ENCODE peak calls at places on chromosomes 11 and 22, in ten cellular contexts. E is thyroid gland, F is BE2C, I is heart left ventricle, P is endothelial cell of umbilical vein, B is breast epithelium, V is stomach, X is GM12878, Z is spleen, S is A549. K is an unnamed sample.

GRCh38 chr22:34973926-34974325 is 92.0 kb upstream of the ISX start:
- DNase-seq in S (no peak), V (no peak), B (no peak), F (no peak), X (no peak), Z (no peak), E (no peak), I (no peak), P (no peak), K (no peak)

GRCh38 chr11:68658097-68658496 is 26.2 kb upstream of the GAL start:
- DNase-seq in Z (no peak), P (no peak), F (no peak), V (no peak), S (no peak), B (peak; percentile 17), X (no peak), E (no peak), I (no peak), K (no peak)

GRCh38 chr11:60810583-60810982 is 25.4 kb downstream of the MS4A10 start:
- DNase-seq in Z (no peak), E (no peak), B (no peak), F (no peak), V (no peak), I (no peak), X (no peak), S (no peak), P (peak; percentile 82), K (no peak)

GRCh38 chr11:66068923-66069714 is 953 bp upstream of the PACS1 start:
- DNase-seq in Z (peak; percentile 85), B (no peak), P (peak; percentile 63), F (peak; percentile 77), I (no peak), X (no peak), V (peak; percentile 58), E (peak; percentile 87), S (peak; percentile 81), K (no peak)

GRCh38 chr22:43090130-43090789 is 1.1 kb upstream of the TTLL1 start:
- DNase-seq in I (no peak), V (peak; percentile 49), E (peak; percentile 46), X (peak; percentile 46), Z (no peak), P (peak; percentile 80), S (peak; percentile 93), F (peak; percentile 66), B (no peak), K (peak; percentile 48)

GRCh38 chr11:17631702-17632365 is 84.8 kb downstream of the OTOG start:
- DNase-seq in X (no peak), B (no peak), I (peak; percentile 52), F (no peak), E (no peak), P (no peak), V (no peak), S (no peak), Z (no peak), K (no peak)

GRCh38 chr11:65254724-65255123 is 7.0 kb upstream of the POLA2 start:
- DNase-seq in X (no peak), E (no peak), P (no peak), Z (no peak), S (no peak), F (no peak), I (no peak), B (no peak), V (no peak), K (no peak)

GRCh38 chr11:9362393-9362863 is 22.0 kb upstream of the IPO7 start:
- DNase-seq in S (no peak), I (no peak), E (no peak), B (no peak), X (no peak), P (no peak), Z (no peak), F (no peak), V (no peak), K (no peak)

GRCh38 chr22:47151064-47151463 is 388.6 kb downstream of the TBC1D22A start:
- DNase-seq in F (no peak), P (no peak), Z (no peak), I (no peak), B (no peak), S (no peak), V (no peak), X (no peak), E (no peak), K (no peak)

GRCh38 chr22:49102367-49102766 is 725.3 kb downstream of the BRD1 start:
- DNase-seq in F (no peak), B (no peak), P (no peak), S (no peak), V (no peak), E (no peak), Z (peak; percentile 52), X (no peak), I (peak; percentile 35), K (no peak)

GRCh38 chr11:123305601-123306000 is 110.6 kb upstream of the CLMP start:
- DNase-seq in E (no peak), Z (no peak), X (no peak), B (no peak), V (no peak), F (no peak), P (no peak), I (no peak), S (no peak), K (no peak)

GRCh38 chr11:73176892-73177155 is 34.7 kb upstream of the FCHSD2 start:
- DNase-seq in E (no peak), X (no peak), S (no peak), F (no peak), P (no peak), V (no peak), Z (no peak), B (peak; percentile 22), I (no peak), K (no peak)

GRCh38 chr11:73176145-73176891 is 34.2 kb upstream of the FCHSD2 start:
- DNase-seq in F (no peak), S (no peak), Z (peak; percentile 58), V (no peak), B (peak; percentile 25), P (no peak), X (no peak), E (no peak), I (no peak), K (no peak)

GRCh38 chr11:73178681-73179080 is 36.6 kb upstream of the FCHSD2 start:
- DNase-seq in P (no peak), S (no peak), V (no peak), B (peak; percentile 37), Z (peak; percentile 63), I (no peak), E (no peak), X (no peak), F (no peak), K (no peak)

GRCh38 chr11:73178092-73178539 is 36.0 kb upstream of the FCHSD2 start:
- DNase-seq in X (peak; percentile 68), F (peak; percentile 84), E (peak; percentile 87), I (peak; percentile 91), Z (peak; percentile 96), S (peak; percentile 70), P (no peak), B (peak; percentile 80), V (peak; percentile 82), K (peak; percentile 84)

GRCh38 chr11:73177380-73178091 is 35.4 kb upstream of the FCHSD2 start:
- DNase-seq in P (peak; percentile 94), X (no peak), S (no peak), Z (peak; percentile 88), V (peak; percentile 36), I (peak; percentile 76), B (peak; percentile 54), F (no peak), E (no peak), K (no peak)
- H3K4me1 ChIP-seq in P (peaks cover 28% of the 10 kb centered on the region), X (peaks cover 44% of the 10 kb centered on the region), S (no peaks in the 10 kb centered on the region), Z (peaks cover 47% of the 10 kb centered on the region), V (peaks cover 32% of the 10 kb centered on the region), I (peaks cover 59% of the 10 kb centered on the region), B (no peaks in the 10 kb centered on the region), F (no peaks in the 10 kb centered on the region), E (peaks cover 30% of the 10 kb centered on the region), K (peaks cover 8% of the 10 kb centered on the region)

DNA sequence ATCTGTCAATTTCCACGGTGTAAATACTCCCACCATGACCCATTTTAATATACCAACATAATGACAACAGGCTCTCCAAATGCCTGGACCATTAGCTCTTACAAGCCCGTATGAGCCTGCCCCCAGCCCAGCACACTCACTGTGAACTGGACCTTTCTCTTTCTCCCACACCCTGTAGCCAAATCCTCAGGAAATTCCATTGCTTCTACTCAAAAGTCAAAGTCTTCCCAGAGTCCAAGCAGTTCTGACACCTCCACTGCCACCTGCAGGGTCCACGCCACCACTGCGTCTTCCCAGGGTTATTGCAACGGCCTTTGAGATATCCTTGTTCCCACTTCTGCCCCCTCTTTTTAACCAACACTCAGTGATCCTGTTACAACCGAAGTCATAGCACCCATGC is 110.1 kb upstream of the ASPHD2 start:
- DNase-seq in I (no peak), F (no peak), Z (no peak), B (no peak), X (no peak), P (no peak), E (no peak), S (no peak), V (no peak), K (no peak)
- TF ChIP-seq CTCF in I (no peak), F (no peak), Z (no peak), B (no peak), X (peak; percentile 42), P (no peak), E (peak; percentile 31), S (no peak), V (no peak), K (no peak)

GRCh38 chr22:36155702-36156101 is 4.9 kb downstream of the APOL3 start:
- DNase-seq in F (no peak), Z (no peak), B (no peak), V (peak; percentile 40), S (no peak), E (peak; percentile 22), I (no peak), X (no peak), P (peak; percentile 62), K (peak; percentile 54)
- H3K4me1 ChIP-seq in F (no peaks in the 10 kb centered on the region), Z (peaks cover 90% of the 10 kb centered on the region), B (peaks cover 24% of the 10 kb centered on the region), V (peaks cover 79% of the 10 kb centered on the region), S (no peaks in the 10 kb centered on the region), E (peaks cover 38% of the 10 kb centered on the region), I (peaks cover 93% of the 10 kb centered on the region), X (peaks cover 26% of the 10 kb centered on the region), P (peaks cover 41% of the 10 kb centered on the region), K (peaks cover 3% of the 10 kb centered on the region)

GRCh38 chr22:31972180-31972579 is 27.8 kb downstream of the YWHAH start:
- DNase-seq in I (no peak), E (no peak), B (no peak), V (no peak), F (no peak), X (no peak), P (no peak), S (no peak), Z (no peak), K (no peak)

GRCh38 chr22:31968022-31968421 is 23.7 kb downstream of the YWHAH start:
- DNase-seq in I (no peak), V (no peak), P (no peak), X (no peak), B (no peak), S (no peak), E (no peak), Z (no peak), F (no peak), K (no peak)

GRCh38 chr22:31970490-31971444 is 26.4 kb downstream of the YWHAH start:
- DNase-seq in X (peak; percentile 20), B (peak; percentile 81), V (peak; percentile 91), Z (peak; percentile 96), P (peak; percentile 80), E (peak; percentile 69), S (peak; percentile 75), I (peak; percentile 92), F (peak; percentile 88), K (peak; percentile 86)

GRCh38 chr22:31973739-31974138 is 29.4 kb downstream of the YWHAH start:
- DNase-seq in X (no peak), Z (no peak), V (no peak), F (no peak), S (no peak), E (no peak), B (no peak), I (no peak), P (no peak), K (no peak)

GRCh38 chr22:31969789-31970489 is 25.6 kb downstream of the YWHAH start:
- DNase-seq in P (peak; percentile 54), E (peak; percentile 83), I (no peak), S (peak; percentile 76), V (peak; percentile 80), Z (peak; percentile 84), F (peak; percentile 62), X (no peak), B (peak; percentile 65), K (peak; percentile 70)
- TF ChIP-seq CTCF in P (peak; percentile 63), E (peak; percentile 74), I (no peak), S (peak; percentile 39), V (no peak), Z (no peak), F (peak; percentile 67), X (peak; percentile 66), B (peak; percentile 48), K (no peak)